ENCODE peak calls at places on chromosome 22, in six cellular contexts. Y, C, A, U, H and L are unnamed samples.

GRCh38 chr22:19962246-19962908 is 20.8 kb upstream of the TXNRD2 start:
- DNase-seq in Y (peak), C (peak), A (peak), U (peak), H (peak), L (peak)

GRCh38 chr22:42754658-42755057 is 34.0 kb upstream of the A4GALT start:
- DNase-seq in Y (no peak), C (no peak), A (peak), U (no peak), H (no peak), L (peak)

GRCh38 chr22:37457093-37457893 is 28.9 kb downstream of the MFNG start:
- DNase-seq in Y (peak), C (peak), A (peak), U (peak), H (peak), L (peak)

GRCh38 chr22:36334081-36334831 is 53.5 kb downstream of the MYH9 start:
- DNase-seq in Y (no peak), C (no peak), A (no peak), U (no peak), H (peak), L (peak)

GRCh38 chr22:36155702-36156101 is 4.9 kb downstream of the APOL3 start:
- DNase-seq in Y (no peak), C (no peak), A (no peak), U (no peak), H (no peak), L (no peak)

GRCh38 chr22:50157976-50158375 is 12.6 kb upstream of the PANX2 start:
- DNase-seq in Y (no peak), C (no peak), A (no peak), U (no peak), H (no peak), L (peak)

GRCh38 chr22:46047841-46048595 is 71.1 kb upstream of the WNT7B start:
- DNase-seq in Y (no peak), C (no peak), A (no peak), U (no peak), H (no peak), L (no peak)

GRCh38 chr22:37965940-37966664 is 12.6 kb downstream of the POLR2F start:
- DNase-seq in Y (no peak), C (no peak), A (no peak), U (no peak), H (no peak), L (no peak)

GRCh38 chr22:19879248-19879575 is 24.5 kb upstream of the GNB1L start:
- DNase-seq in Y (no peak), C (no peak), A (no peak), U (no peak), H (no peak), L (no peak)

GRCh38 chr22:38611559-38611958 is 41.6 kb upstream of the DMC1 start:
- DNase-seq in Y (no peak), C (no peak), A (no peak), U (no peak), H (no peak), L (no peak)

GRCh38 chr22:23970816-23971482 is 3.3 kb downstream of the DDT start:
- DNase-seq in Y (no peak), C (no peak), A (no peak), U (no peak), H (no peak), L (no peak)

GRCh38 chr22:24170189-24170588 is 11.1 kb upstream of the SUSD2 start:
- DNase-seq in Y (no peak), C (no peak), A (no peak), U (no peak), H (no peak), L (peak)

GRCh38 chr22:47200273-47201051 is 438.0 kb downstream of the TBC1D22A start:
- DNase-seq in Y (no peak), C (no peak), A (no peak), U (no peak), H (no peak), L (no peak)

GRCh38 chr22:38513063-38513462 is 7.0 kb upstream of the DDX17 start:
- DNase-seq in Y (no peak), C (peak), A (peak), U (peak), H (peak), L (no peak)